ENCODE peak calls at places on chromosomes 11 and 22, in ten cellular contexts. P is brain microvascular endothelial cell, Z is bronchial epithelial cell, F is foreskin fibroblast, S is heart right ventricle, E is cardiac fibroblast, J is upper lobe of right lung, X is colonic mucosa, D is HL-60, R is tibial artery. G is an unnamed sample.
A peak's percentile ranks its signal among the peaks of the same experiment; 100 is the strongest.

GRCh38 chr11:84212467-84213390 is 926.6 kb upstream of the CCDC90B start:
- DNase-seq in P (no peak), X (no peak), E (no peak), F (no peak), D (no peak), J (no peak), Z (no peak), R (no peak), S (no peak), G (no peak)

GRCh38 chr11:59865031-59865430 is 1.3 kb downstream of the TCN1 start:
- DNase-seq in E (peak; percentile 60), P (peak; percentile 35), S (no peak), J (no peak), X (no peak), F (no peak), Z (peak; percentile 88), R (no peak), D (no peak), G (no peak)

GRCh38 chr11:32886180-32886579 is 6.4 kb upstream of the QSER1 start:
- DNase-seq in Z (no peak), X (no peak), D (no peak), F (no peak), P (no peak), E (no peak), S (no peak), R (no peak), J (no peak), G (no peak)

GRCh38 chr11:101428918-101429317 is 154.9 kb downstream of the TRPC6 start:
- DNase-seq in D (no peak), E (peak; percentile 56), F (peak; percentile 48), X (no peak), P (peak; percentile 20), Z (peak; percentile 52), R (no peak), J (no peak), S (no peak), G (peak; percentile 13)

GRCh38 chr11:24234822-24235508 is 261.9 kb upstream of the LUZP2 start:
- DNase-seq in D (no peak), R (no peak), E (peak; percentile 21), J (peak; percentile 72), S (no peak), P (peak; percentile 46), Z (peak; percentile 27), F (peak; percentile 3), X (peak; percentile 20), G (peak; percentile 5)

GRCh38 chr11:44946268-44946667 is 4.4 kb downstream of the TP53I11 start:
- DNase-seq in S (peak; percentile 76), Z (no peak), J (no peak), X (peak; percentile 37), E (peak; percentile 68), P (no peak), R (peak; percentile 92), D (no peak), F (peak; percentile 13), G (no peak)

GRCh38 chr22:27669798-27670599 is 131.6 kb downstream of the MN1 start:
- DNase-seq in X (no peak), E (peak; percentile 55), S (no peak), J (no peak), P (no peak), D (no peak), Z (no peak), R (no peak), F (peak; percentile 21), G (no peak)

GRCh38 chr11:90738799-90739198 is 516.0 kb upstream of the CHORDC1 start:
- DNase-seq in X (no peak), F (no peak), Z (no peak), S (no peak), D (no peak), R (no peak), P (no peak), E (no peak), J (no peak), G (no peak)

GRCh38 chr11:71238941-71239340 is 13.4 kb downstream of the SHANK2 start:
- DNase-seq in D (no peak), X (no peak), S (no peak), E (no peak), F (no peak), Z (no peak), P (no peak), R (no peak), J (peak; percentile 42), G (no peak)

GRCh38 chr22:43993072-43993760 is 30.9 kb upstream of the PARVB start:
- DNase-seq in D (peak; percentile 46), E (peak; percentile 69), F (peak; percentile 80), Z (peak; percentile 19), X (peak; percentile 40), J (peak; percentile 66), R (peak; percentile 32), P (peak; percentile 26), S (peak; percentile 56), G (peak; percentile 33)

GRCh38 chr11:19715373-19715772 is 2.7 kb downstream of the NAV2 start:
- DNase-seq in D (no peak), P (peak; percentile 91), S (no peak), E (peak; percentile 97), X (no peak), J (no peak), F (peak; percentile 97), Z (peak; percentile 77), R (no peak), G (peak; percentile 95)

GRCh38 chr11:126079640-126080205 is 17.1 kb upstream of the CDON start:
- DNase-seq in P (no peak), D (no peak), E (no peak), S (no peak), J (no peak), F (no peak), X (no peak), Z (peak; percentile 22), R (no peak), G (no peak)

GRCh38 chr22:20079745-20080444 is at the start of gene DGCR8:
- DNase-seq in F (peak; percentile 99), Z (peak; percentile 84), J (peak; percentile 98), P (peak; percentile 83), X (peak; percentile 96), R (peak; percentile 91), S (peak; percentile 95), D (peak; percentile 80), E (peak; percentile 93), G (peak; percentile 89)
- TF ChIP-seq CTCF in F (no peak), Z (no peak), J (no peak), P (no peak), X (no peak), R (no peak), S (no peak), D (no peak), E (no peak), G (no peak)

DNA sequence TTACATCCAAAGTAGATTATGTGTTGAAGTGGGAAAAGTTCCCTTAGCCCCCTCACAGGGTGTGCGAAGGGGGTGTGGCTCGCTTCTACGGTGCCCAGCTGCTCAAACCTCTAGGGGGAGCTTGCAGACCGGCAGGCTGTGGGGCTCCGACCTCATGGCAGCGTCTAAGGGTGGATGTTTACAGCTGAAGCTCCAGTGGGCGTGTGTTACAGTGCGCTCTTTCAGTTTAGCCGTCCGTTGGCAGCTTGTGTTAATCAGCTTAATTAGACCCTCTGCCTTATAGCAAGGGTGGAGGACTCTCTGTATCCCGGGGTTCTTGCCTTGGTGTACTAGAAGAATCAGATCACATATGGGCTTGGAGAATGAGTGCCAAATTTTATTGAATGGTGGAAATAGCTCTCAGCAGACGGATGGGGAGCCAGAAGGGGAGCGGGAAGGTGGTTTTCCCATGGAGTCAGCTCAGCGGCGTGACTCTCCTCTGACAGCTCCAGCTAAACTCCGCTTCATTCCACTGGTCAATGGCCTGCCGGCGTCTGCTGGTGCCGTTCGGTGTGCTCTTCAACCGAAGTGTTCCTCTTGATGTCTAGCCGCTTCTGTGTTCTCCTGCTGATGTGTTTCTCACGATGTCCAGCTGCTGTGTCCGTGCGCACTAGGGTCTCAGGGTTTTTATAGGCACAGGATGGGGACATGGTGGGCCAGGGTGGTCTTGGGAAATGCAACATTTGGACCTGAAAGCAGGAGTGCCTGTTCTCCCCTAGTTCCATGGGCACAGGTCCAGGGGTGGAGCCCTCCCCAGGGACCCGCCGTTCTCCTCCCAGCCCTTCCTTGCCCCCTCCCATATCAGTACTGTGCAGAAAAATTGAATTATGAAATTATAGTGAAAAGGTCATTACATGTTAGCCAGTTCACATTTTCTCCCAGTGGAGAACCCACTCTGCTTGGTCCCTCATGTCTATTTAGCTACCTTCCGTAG is 28.6 kb upstream of the OR10G7 start:
- DNase-seq in S (peak; percentile 24), D (peak; percentile 62), J (peak; percentile 75), R (no peak), F (peak; percentile 72), X (peak; percentile 59), Z (peak; percentile 54), P (peak; percentile 34), E (peak; percentile 65), G (peak; percentile 47)
- TF ChIP-seq CTCF in S (peak; percentile 29), D (peak; percentile 39), J (peak; percentile 41), R (peak; percentile 7), F (peak; percentile 87), X (peak; percentile 54), Z (peak; percentile 80), P (peak; percentile 92), E (peak; percentile 77), G (peak; percentile 71)

GRCh38 chr11:117197516-117198456 is 1.4 kb upstream of the TAGLN start:
- DNase-seq in D (no peak), X (peak; percentile 71), J (no peak), S (peak; percentile 41), P (no peak), E (peak; percentile 57), F (no peak), Z (peak; percentile 12), R (peak; percentile 61), G (no peak)
- TF ChIP-seq CTCF in D (no peak), X (peak; percentile 52), J (peak; percentile 46), S (peak; percentile 48), P (peak; percentile 75), E (peak; percentile 75), F (peak; percentile 39), Z (peak; percentile 66), R (peak; percentile 81), G (peak; percentile 70)

GRCh38 chr11:66541892-66542291 is 4.0 kb downstream of the ZDHHC24 start:
- DNase-seq in E (no peak), D (no peak), Z (no peak), S (no peak), F (no peak), X (no peak), J (no peak), R (no peak), P (no peak), G (no peak)

GRCh38 chr11:66545701-66546367 is at the start of gene ZDHHC24:
- DNase-seq in R (peak; percentile 98), D (peak; percentile 96), S (peak; percentile 98), X (peak; percentile 97), P (peak; percentile 97), E (peak; percentile 98), Z (peak; percentile 90), J (peak; percentile 99), F (peak; percentile 99), G (peak; percentile 97)

GRCh38 chr11:66543263-66544107 is 2.4 kb downstream of the ZDHHC24 start:
- DNase-seq in R (peak; percentile 33), F (peak; percentile 76), D (peak; percentile 64), E (peak; percentile 43), J (no peak), P (peak; percentile 47), X (peak; percentile 35), S (peak; percentile 52), Z (no peak), G (no peak)

GRCh38 chr11:66539526-66539925 is 6.3 kb downstream of the ZDHHC24 start:
- DNase-seq in P (no peak), D (no peak), X (no peak), E (no peak), Z (no peak), S (no peak), J (no peak), R (no peak), F (no peak), G (no peak)

DNA sequence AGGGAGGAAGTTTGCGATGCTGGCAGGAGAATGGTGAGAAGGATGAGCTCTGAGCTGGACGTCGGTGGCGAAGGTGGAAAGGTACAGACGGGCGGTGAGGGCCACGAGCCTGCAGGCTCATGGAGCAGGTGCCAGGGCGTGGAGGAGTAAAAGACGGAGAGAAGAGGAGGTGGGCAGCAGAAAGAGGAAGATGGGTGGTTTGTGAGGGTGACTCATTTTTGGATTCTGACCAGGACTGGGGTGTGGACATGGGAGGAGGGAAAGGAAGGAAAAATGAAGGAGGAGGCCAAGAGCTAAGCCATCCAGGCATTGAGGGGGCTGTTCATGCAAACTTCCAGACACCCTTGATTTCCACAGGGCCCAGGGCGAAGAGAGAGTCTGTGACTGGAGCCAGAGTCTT is 3.5 kb downstream of the ZDHHC24 start:
- DNase-seq in Z (peak; percentile 12), R (no peak), E (peak; percentile 19), J (no peak), X (no peak), S (no peak), P (no peak), D (no peak), F (peak; percentile 56), G (no peak)
- TF ChIP-seq CTCF in Z (no peak), R (no peak), E (no peak), J (no peak), X (no peak), S (no peak), P (no peak), D (no peak), F (no peak), G (no peak)

G was measured in HFFc6.